ENCODE peak calls at places on chromosomes 11 and 22, in six cellular contexts. V is GM23248, C is hepatocyte, K is MM.1S, R is fibroblast of lung, G is neural progenitor cell. J is an unnamed sample.

GRCh38 chr11:112122206-112122605 is 35.5 kb downstream of the SDHD start:
- DNase-seq in V (no peak), C (no peak), K (no peak), R (no peak), G (no peak), J (no peak)

GRCh38 chr22:31103899-31104694 is 3.3 kb downstream of the SELENOM start:
- DNase-seq in V (peak), C (no peak), K (no peak), R (no peak), G (no peak), J (no peak)

GRCh38 chr11:40289370-40289769 is 1170.1 kb downstream of the LRRC4C start:
- DNase-seq in V (no peak), C (no peak), K (no peak), R (no peak), G (no peak), J (no peak)

GRCh38 chr11:121894581-121894980 is 221.4 kb downstream of the BLID start:
- DNase-seq in V (peak), C (no peak), K (no peak), R (no peak), G (no peak), J (no peak)

GRCh38 chr11:47306484-47306844 is 36.5 kb downstream of the MADD start:
- DNase-seq in V (no peak), C (no peak), K (no peak), R (no peak), G (no peak), J (no peak)

GRCh38 chr11:74418509-74418895 is 20.3 kb upstream of the PGM2L1 start:
- DNase-seq in V (peak), C (peak), K (no peak), R (peak), G (no peak), J (peak)

GRCh38 chr11:107696140-107696539 is 15.7 kb downstream of the SLN start:
- DNase-seq in V (peak), C (peak), K (no peak), R (peak), G (no peak), J (peak)

GRCh38 chr22:36546092-36546804 is 17.3 kb upstream of the EIF3D start:
- DNase-seq in V (peak), C (peak), K (peak), R (peak), G (peak), J (peak)

GRCh38 chr11:114200785-114201184 is 95.4 kb upstream of the NNMT start:
- DNase-seq in V (no peak), C (no peak), K (no peak), R (no peak), G (no peak), J (no peak)

GRCh38 chr11:74929431-74930363 is 19.2 kb downstream of the XRRA1 start:
- DNase-seq in V (peak), C (peak), K (peak), R (peak), G (peak), J (peak)

DNA sequence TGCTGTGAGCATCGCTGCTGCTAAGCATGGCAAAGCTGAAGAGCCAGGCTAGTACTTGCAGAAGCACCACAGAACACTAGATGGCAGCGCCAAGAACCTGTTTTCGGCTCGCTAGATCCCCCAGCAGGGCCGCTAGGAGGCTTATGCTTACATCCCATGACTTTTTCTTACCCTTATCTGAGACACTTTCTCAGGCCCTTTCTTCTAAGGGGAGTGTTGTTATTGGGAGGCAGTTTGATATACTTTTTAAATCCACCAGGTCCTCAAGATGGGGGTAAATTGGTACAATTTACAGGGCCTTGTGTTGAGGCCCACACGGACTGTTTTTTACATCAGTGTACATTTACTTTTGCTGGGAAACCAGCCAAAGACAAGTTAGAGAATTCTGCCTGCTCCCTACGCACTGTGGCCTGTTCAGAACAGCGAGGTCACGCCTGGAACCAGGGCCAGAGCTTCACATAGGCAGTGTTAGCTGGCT is 4.0 kb downstream of the TRIM6 start:
- DNase-seq in V (peak), C (peak), K (peak), R (peak), G (peak), J (no peak)
- H3K27ac ChIP-seq in V (peak), C (peak), K (no peak), R (peak), G (no peak), J (no peak)

DNA sequence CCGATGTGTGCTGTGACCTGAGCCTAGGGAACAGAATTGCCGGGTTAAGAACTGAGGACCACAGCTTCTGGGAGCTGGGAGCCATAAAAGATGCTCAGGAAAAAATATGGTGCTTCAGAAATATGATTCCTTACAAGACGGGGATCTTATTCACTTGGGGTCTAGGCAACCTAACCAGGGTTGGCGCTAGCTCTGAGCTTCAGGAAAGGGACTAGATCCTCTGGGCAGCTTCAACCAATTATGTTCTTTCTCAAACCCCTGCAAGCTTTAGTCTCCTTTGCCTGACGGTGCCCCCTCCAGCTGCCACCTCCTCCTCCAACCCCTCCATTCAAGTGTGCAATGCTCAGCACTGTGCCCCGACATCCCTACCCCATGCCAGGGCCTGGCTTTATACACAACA is 634.1 kb upstream of the CADM1 start:
- DNase-seq in V (no peak), C (no peak), K (no peak), R (no peak), G (no peak), J (no peak)
- TF ChIP-seq EZH2 in V (no peak), C (no peak), K (no peak), R (no peak), G (no peak), J (no peak)

GRCh38 chr22:41197808-41198585 is 7.1 kb upstream of the L3MBTL2 start:
- DNase-seq in V (peak), C (peak), K (peak), R (no peak), G (peak), J (peak)
- H3K27ac ChIP-seq in V (no peak), C (no peak), K (no peak), R (peak), G (no peak), J (no peak)

GRCh38 chr22:23841292-23841691 is 2.5 kb upstream of the DERL3 start:
- DNase-seq in V (no peak), C (no peak), K (no peak), R (no peak), G (no peak), J (no peak)
- TF ChIP-seq EZH2 in V (no peak), C (no peak), K (no peak), R (no peak), G (no peak), J (no peak)

GRCh38 chr11:44583353-44583669 is 17.8 kb downstream of the CD82 start:
- DNase-seq in V (no peak), C (no peak), K (no peak), R (no peak), G (no peak), J (no peak)

GRCh38 chr11:44582641-44583352 is 17.3 kb downstream of the CD82 start:
- DNase-seq in V (no peak), C (no peak), K (no peak), R (no peak), G (no peak), J (no peak)

GRCh38 chr11:44590769-44591168 is 25.3 kb downstream of the CD82 start:
- DNase-seq in V (no peak), C (no peak), K (no peak), R (no peak), G (no peak), J (no peak)

GRCh38 chr11:44589301-44589700 is 23.8 kb downstream of the CD82 start:
- DNase-seq in V (peak), C (peak), K (no peak), R (peak), G (no peak), J (no peak)

DNA sequence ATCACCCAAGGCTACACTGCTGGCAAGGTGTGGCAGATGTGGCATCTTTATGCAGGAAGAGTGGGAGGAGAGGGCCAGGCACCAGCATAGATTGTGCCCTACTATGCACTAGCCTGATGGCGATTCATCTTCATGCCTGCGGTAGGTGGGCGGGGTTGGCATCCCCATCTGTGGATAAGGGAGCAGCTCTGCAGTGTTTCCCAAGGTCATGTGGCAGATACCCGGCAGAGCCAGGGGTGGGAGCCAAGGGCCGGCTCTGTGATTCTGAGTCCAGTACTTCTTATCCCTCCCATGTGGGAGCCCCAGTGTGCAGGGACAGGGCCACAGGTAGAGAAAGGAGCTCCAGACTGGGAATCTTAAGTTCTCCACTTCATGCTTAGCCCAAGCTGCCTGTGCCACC is 20.0 kb downstream of the CD82 start:
- DNase-seq in V (no peak), C (no peak), K (no peak), R (no peak), G (no peak), J (no peak)
- H3K27ac ChIP-seq in V (no peak), C (no peak), K (no peak), R (no peak), G (no peak), J (no peak)

J was measured in PC-9.